ENCODE peak calls at places on chromosomes 3 and 15, in five cellular contexts. P, J, U, A and I are unnamed samples.

GRCh38 chr3:76028816-76029215 is 243.5 kb upstream of the ZNF717 start:
- DNase-seq in P (no peak), J (no peak), U (no peak), A (no peak), I (no peak)

GRCh38 chr3:77489216-77489615 is 449.3 kb downstream of the ROBO2 start:
- DNase-seq in P (no peak), J (no peak), U (no peak), A (no peak), I (no peak)

GRCh38 chr15:90959028-90959595 is 4.4 kb downstream of the RCCD1 start:
- DNase-seq in P (no peak), J (no peak), U (no peak), A (no peak), I (no peak)

GRCh38 chr15:65914371-65914770 is 45.1 kb downstream of the RAB11A start:
- DNase-seq in P (no peak), J (no peak), U (no peak), A (no peak), I (no peak)

GRCh38 chr3:128878556-128879124 is 780 bp upstream of the ACAD9 start:
- DNase-seq in P (no peak), J (no peak), U (peak; percentile 17), A (no peak), I (no peak)

GRCh38 chr3:46212101-46212500 is 4.0 kb upstream of the CCR1 start:
- DNase-seq in P (no peak), J (no peak), U (no peak), A (no peak), I (no peak)

GRCh38 chr15:73802336-73803105 is 49.4 kb upstream of the INSYN1 start:
- DNase-seq in P (no peak), J (no peak), U (no peak), A (no peak), I (no peak)

GRCh38 chr3:190288836-190289235 is 33.4 kb downstream of the CLDN1 start:
- DNase-seq in P (no peak), J (no peak), U (no peak), A (no peak), I (no peak)

GRCh38 chr15:88990185-88990679 is 77.1 kb upstream of the MFGE8 start:
- DNase-seq in P (no peak), J (no peak), U (no peak), A (no peak), I (no peak)

GRCh38 chr3:98994128-98994762 is 92.8 kb upstream of the DCBLD2 start:
- DNase-seq in P (no peak), J (no peak), U (peak; percentile 63), A (no peak), I (no peak)

GRCh38 chr3:197022405-197023231 is 7.0 kb downstream of the MELTF start:
- DNase-seq in P (no peak), J (no peak), U (no peak), A (no peak), I (no peak)

GRCh38 chr3:195662-196061 is 901 bp upstream of the CHL1 start:
- DNase-seq in P (no peak), J (no peak), U (peak; percentile 27), A (no peak), I (no peak)

GRCh38 chr3:100640633-100641032 is 31.2 kb downstream of the ADGRG7 start:
- DNase-seq in P (no peak), J (no peak), U (no peak), A (no peak), I (no peak)

GRCh38 chr15:68439506-68439905 is 7.5 kb upstream of the ITGA11 start:
- DNase-seq in P (no peak), J (no peak), U (no peak), A (no peak), I (no peak)

GRCh38 chr15:82306791-82307713 is 42.2 kb downstream of the GOLGA6L10 start:
- DNase-seq in P (no peak), J (no peak), U (peak; percentile 34), A (no peak), I (peak; percentile 38)

GRCh38 chr15:98983333-98983732 is 24.3 kb downstream of the PGPEP1L start:
- DNase-seq in P (peak; percentile 32), J (no peak), U (no peak), A (no peak), I (no peak)

GRCh38 chr3:170109579-170110293 is 71.8 kb downstream of the PHC3 start:
- DNase-seq in P (no peak), J (no peak), U (no peak), A (no peak), I (no peak)

GRCh38 chr15:44780608-44781007 is 44.3 kb downstream of the TRIM69 start:
- DNase-seq in P (no peak), J (no peak), U (no peak), A (no peak), I (no peak)
- H3K27ac ChIP-seq in P (no peak overlapping the region), J (no peak overlapping the region), U (no peak overlapping the region), A (no peak overlapping the region), I (no peak overlapping the region)

GRCh38 chr3:152279474-152279873 is 10.7 kb downstream of the MBNL1 start:
- DNase-seq in P (no peak), J (no peak), U (no peak), A (no peak), I (no peak)
- H3K4me1 ChIP-seq in P (peaks cover 61% of the 10 kb centered on the region), J (peaks cover 89% of the 10 kb centered on the region), U (peaks cover 17% of the 10 kb centered on the region), A (peaks cover 90% of the 10 kb centered on the region), I (peaks cover 89% of the 10 kb centered on the region)

GRCh38 chr3:188727052-188727451 is 444.7 kb upstream of the TPRG1 start:
- DNase-seq in P (no peak), J (no peak), U (no peak), A (no peak), I (no peak)
- H3K27ac ChIP-seq in P (no peak overlapping the region), J (no peak overlapping the region), U (no peak overlapping the region), A (no peak overlapping the region), I (no peak overlapping the region)

DNA sequence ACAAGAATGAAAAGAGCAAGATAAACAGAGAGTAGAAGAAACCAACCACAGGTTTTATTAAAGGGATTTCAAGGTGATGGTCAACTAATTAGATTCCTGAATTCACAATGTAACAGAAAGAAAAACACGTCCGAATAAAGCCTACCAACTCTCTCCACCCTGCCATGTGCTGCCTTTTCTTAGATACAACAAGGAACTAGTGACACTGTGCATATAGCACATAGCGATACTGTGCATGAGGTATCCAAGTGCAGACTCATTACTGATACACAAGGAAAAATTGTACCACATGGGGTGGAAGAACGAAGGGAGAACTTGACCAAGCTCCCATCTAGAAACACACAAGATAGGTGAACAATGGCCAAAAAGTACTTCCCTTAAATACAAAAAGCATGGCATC is 154.6 kb downstream of the MAGI1 start:
- DNase-seq in P (no peak), J (no peak), U (no peak), A (no peak), I (no peak)
- H3K4me1 ChIP-seq in P (no peaks in the 10 kb centered on the region), J (no peaks in the 10 kb centered on the region), U (peaks cover 24% of the 10 kb centered on the region), A (no peaks in the 10 kb centered on the region), I (peaks cover 8% of the 10 kb centered on the region)